ENCODE peak calls at places on chromosomes 3 and 15, in six cellular contexts. One of them, this sample, is unnamed.

GRCh38 chr15:70710714-70711113 is 52.6 kb downstream of the UACA start:
- DNase-seq in kidney glomerular epithelial cell: no peak
- DNase-seq in activated T-helper 9 cell treated with anti-CD3 and anti-CD28 coated beads, Interleukin-2, amount 50 U/mL, for 16 hours: no peak
- DNase-seq in ovary: no peak
- DNase-seq in C1 segment of cervical spinal cord: no peak
- DNase-seq in NCI-H1105: no peak
- DNase-seq in this sample: no peak

GRCh38 chr3:159762981-159763465 is 225.6 kb upstream of the IL12A start:
- DNase-seq in ovary: peak; percentile 57
- DNase-seq in C1 segment of cervical spinal cord: no peak
- DNase-seq in NCI-H1105: peak; percentile 68
- DNase-seq in kidney glomerular epithelial cell: peak; percentile 92
- DNase-seq in activated T-helper 9 cell treated with anti-CD3 and anti-CD28 coated beads, Interleukin-2, amount 50 U/mL, for 16 hours: no peak
- DNase-seq in this sample: peak; percentile 88

GRCh38 chr3:20405731-20406130 is 219.7 kb upstream of the SGO1 start:
- DNase-seq in NCI-H1105: no peak
- DNase-seq in kidney glomerular epithelial cell: no peak
- DNase-seq in C1 segment of cervical spinal cord: no peak
- DNase-seq in activated T-helper 9 cell treated with anti-CD3 and anti-CD28 coated beads, Interleukin-2, amount 50 U/mL, for 16 hours: no peak
- DNase-seq in ovary: no peak
- DNase-seq in this sample: no peak

GRCh38 chr3:70352215-70352614 is 39.8 kb upstream of the MDFIC2 start:
- DNase-seq in kidney glomerular epithelial cell: no peak
- DNase-seq in NCI-H1105: no peak
- DNase-seq in activated T-helper 9 cell treated with anti-CD3 and anti-CD28 coated beads, Interleukin-2, amount 50 U/mL, for 16 hours: no peak
- DNase-seq in C1 segment of cervical spinal cord: no peak
- DNase-seq in ovary: no peak
- DNase-seq in this sample: no peak

GRCh38 chr3:151067158-151067557 is 18.3 kb upstream of the MED12L start:
- DNase-seq in ovary: no peak
- DNase-seq in kidney glomerular epithelial cell: no peak
- DNase-seq in C1 segment of cervical spinal cord: no peak
- DNase-seq in NCI-H1105: peak; percentile 11
- DNase-seq in activated T-helper 9 cell treated with anti-CD3 and anti-CD28 coated beads, Interleukin-2, amount 50 U/mL, for 16 hours: no peak
- DNase-seq in this sample: no peak

GRCh38 chr3:166243511-166243910 is 406.3 kb upstream of the BCHE start:
- DNase-seq in C1 segment of cervical spinal cord: no peak
- DNase-seq in NCI-H1105: no peak
- DNase-seq in kidney glomerular epithelial cell: no peak
- DNase-seq in activated T-helper 9 cell treated with anti-CD3 and anti-CD28 coated beads, Interleukin-2, amount 50 U/mL, for 16 hours: no peak
- DNase-seq in ovary: no peak
- DNase-seq in this sample: no peak

GRCh38 chr15:92801774-92802464 is 98.2 kb upstream of the CHD2 start:
- DNase-seq in activated T-helper 9 cell treated with anti-CD3 and anti-CD28 coated beads, Interleukin-2, amount 50 U/mL, for 16 hours: no peak
- DNase-seq in ovary: no peak
- DNase-seq in C1 segment of cervical spinal cord: no peak
- DNase-seq in kidney glomerular epithelial cell: peak; percentile 65
- DNase-seq in NCI-H1105: no peak
- DNase-seq in this sample: peak; percentile 80

GRCh38 chr3:53841296-53841695 is 4.9 kb downstream of the CHDH start:
- DNase-seq in NCI-H1105: no peak
- DNase-seq in activated T-helper 9 cell treated with anti-CD3 and anti-CD28 coated beads, Interleukin-2, amount 50 U/mL, for 16 hours: no peak
- DNase-seq in kidney glomerular epithelial cell: no peak
- DNase-seq in C1 segment of cervical spinal cord: no peak
- DNase-seq in ovary: no peak
- DNase-seq in this sample: peak; percentile 57

GRCh38 chr3:147419062-147419701 is 10.0 kb downstream of the ZIC1 start:
- DNase-seq in C1 segment of cervical spinal cord: peak; percentile 68
- DNase-seq in kidney glomerular epithelial cell: no peak
- DNase-seq in NCI-H1105: no peak
- DNase-seq in activated T-helper 9 cell treated with anti-CD3 and anti-CD28 coated beads, Interleukin-2, amount 50 U/mL, for 16 hours: no peak
- DNase-seq in ovary: peak; percentile 35
- DNase-seq in this sample: peak; percentile 66

GRCh38 chr15:96462768-96463167 is 132.3 kb downstream of the NR2F2 start:
- DNase-seq in C1 segment of cervical spinal cord: no peak
- DNase-seq in kidney glomerular epithelial cell: no peak
- DNase-seq in activated T-helper 9 cell treated with anti-CD3 and anti-CD28 coated beads, Interleukin-2, amount 50 U/mL, for 16 hours: no peak
- DNase-seq in ovary: no peak
- DNase-seq in NCI-H1105: no peak
- DNase-seq in this sample: no peak

GRCh38 chr3:136632625-136633081 is 119.5 kb downstream of the STAG1 start:
- DNase-seq in kidney glomerular epithelial cell: no peak
- DNase-seq in C1 segment of cervical spinal cord: no peak
- DNase-seq in ovary: no peak
- DNase-seq in NCI-H1105: no peak
- DNase-seq in activated T-helper 9 cell treated with anti-CD3 and anti-CD28 coated beads, Interleukin-2, amount 50 U/mL, for 16 hours: no peak
- DNase-seq in this sample: no peak

GRCh38 chr15:61038387-61038786 is 190.7 kb downstream of the RORA start:
- DNase-seq in C1 segment of cervical spinal cord: no peak
- DNase-seq in NCI-H1105: peak; percentile 66
- DNase-seq in ovary: no peak
- DNase-seq in activated T-helper 9 cell treated with anti-CD3 and anti-CD28 coated beads, Interleukin-2, amount 50 U/mL, for 16 hours: no peak
- DNase-seq in kidney glomerular epithelial cell: no peak
- DNase-seq in this sample: no peak

GRCh38 chr3:100288288-100288894 is 27.6 kb downstream of the TBC1D23 start:
- DNase-seq in kidney glomerular epithelial cell: no peak
- DNase-seq in activated T-helper 9 cell treated with anti-CD3 and anti-CD28 coated beads, Interleukin-2, amount 50 U/mL, for 16 hours: no peak
- DNase-seq in NCI-H1105: no peak
- DNase-seq in C1 segment of cervical spinal cord: no peak
- DNase-seq in ovary: no peak
- DNase-seq in this sample: no peak

GRCh38 chr3:63973406-63973805 is 49.9 kb downstream of the PSMD6 start:
- DNase-seq in ovary: no peak
- DNase-seq in NCI-H1105: no peak
- DNase-seq in kidney glomerular epithelial cell: no peak
- DNase-seq in activated T-helper 9 cell treated with anti-CD3 and anti-CD28 coated beads, Interleukin-2, amount 50 U/mL, for 16 hours: no peak
- DNase-seq in C1 segment of cervical spinal cord: no peak
- DNase-seq in this sample: no peak

GRCh38 chr15:31476866-31477265 is 150.2 kb downstream of the KLF13 start:
- DNase-seq in activated T-helper 9 cell treated with anti-CD3 and anti-CD28 coated beads, Interleukin-2, amount 50 U/mL, for 16 hours: no peak
- DNase-seq in C1 segment of cervical spinal cord: no peak
- DNase-seq in kidney glomerular epithelial cell: no peak
- DNase-seq in NCI-H1105: no peak
- DNase-seq in ovary: no peak
- DNase-seq in this sample: no peak

GRCh38 chr3:4824948-4825325 is 154.3 kb upstream of the BHLHE40 start:
- DNase-seq in NCI-H1105: no peak
- DNase-seq in C1 segment of cervical spinal cord: no peak
- DNase-seq in ovary: no peak
- DNase-seq in kidney glomerular epithelial cell: peak; percentile 98
- DNase-seq in activated T-helper 9 cell treated with anti-CD3 and anti-CD28 coated beads, Interleukin-2, amount 50 U/mL, for 16 hours: no peak
- DNase-seq in this sample: no peak

GRCh38 chr15:35168464-35168863 is 83.4 kb upstream of the NANOGP8 start:
- DNase-seq in ovary: no peak
- DNase-seq in NCI-H1105: no peak
- DNase-seq in C1 segment of cervical spinal cord: no peak
- DNase-seq in activated T-helper 9 cell treated with anti-CD3 and anti-CD28 coated beads, Interleukin-2, amount 50 U/mL, for 16 hours: no peak
- DNase-seq in kidney glomerular epithelial cell: peak; percentile 19
- DNase-seq in this sample: no peak

GRCh38 chr15:66196565-66196964 is 57.0 kb downstream of the MEGF11 start:
- DNase-seq in NCI-H1105: no peak
- DNase-seq in ovary: no peak
- DNase-seq in C1 segment of cervical spinal cord: no peak
- DNase-seq in activated T-helper 9 cell treated with anti-CD3 and anti-CD28 coated beads, Interleukin-2, amount 50 U/mL, for 16 hours: no peak
- DNase-seq in kidney glomerular epithelial cell: peak; percentile 18
- DNase-seq in this sample: no peak

GRCh38 chr15:98484914-98485313 is 163.4 kb upstream of the IGF1R start:
- DNase-seq in activated T-helper 9 cell treated with anti-CD3 and anti-CD28 coated beads, Interleukin-2, amount 50 U/mL, for 16 hours: no peak
- DNase-seq in kidney glomerular epithelial cell: no peak
- DNase-seq in C1 segment of cervical spinal cord: no peak
- DNase-seq in ovary: no peak
- DNase-seq in NCI-H1105: no peak
- DNase-seq in this sample: no peak

This sample was measured in cardiac septum.